ENCODE peak calls at places on chromosomes 11 and 22, in nine cellular contexts. Z, A, C, N, M, U, W, Q and F are unnamed samples.

GRCh38 chr11:76602431-76602861 is 68.1 kb downstream of the LRRC32 start:
- DNase-seq in Z (peak; percentile 82), A (no peak), C (no peak), N (no peak), M (no peak), U (no peak), W (no peak), Q (peak; percentile 85), F (no peak)

GRCh38 chr11:131874070-131874469 is 503.7 kb downstream of the NTM start:
- DNase-seq in Z (no peak), A (no peak), C (no peak), N (no peak), M (no peak), U (no peak), W (no peak), Q (no peak), F (no peak)

GRCh38 chr22:38415561-38416321 is 39.3 kb downstream of the KCNJ4 start:
- DNase-seq in Z (peak; percentile 69), A (no peak), C (no peak), N (no peak), M (no peak), U (no peak), W (no peak), Q (no peak), F (no peak)

GRCh38 chr11:19714093-19714386 is 1.4 kb downstream of the NAV2 start:
- DNase-seq in Z (peak; percentile 74), A (no peak), C (no peak), N (no peak), M (no peak), U (no peak), W (no peak), Q (no peak), F (no peak)

GRCh38 chr11:114132944-114133394 is 73.5 kb downstream of the ZBTB16 start:
- DNase-seq in Z (no peak), A (no peak), C (no peak), N (no peak), M (no peak), U (no peak), W (no peak), Q (peak; percentile 68), F (no peak)

GRCh38 chr11:8390851-8391612 is 127.4 kb upstream of the LMO1 start:
- DNase-seq in Z (no peak), A (no peak), C (no peak), N (no peak), M (no peak), U (no peak), W (no peak), Q (no peak), F (no peak)

GRCh38 chr22:39090426-39091064 is 6.5 kb upstream of the APOBEC3H start:
- DNase-seq in Z (peak; percentile 73), A (no peak), C (no peak), N (peak; percentile 89), M (peak; percentile 98), U (no peak), W (no peak), Q (no peak), F (no peak)

GRCh38 chr11:2741377-2742131 is 41.8 kb upstream of the KCNQ1OT1 start:
- DNase-seq in Z (peak; percentile 89), A (peak; percentile 10), C (no peak), N (no peak), M (no peak), U (peak; percentile 16), W (no peak), Q (peak; percentile 87), F (no peak)

GRCh38 chr11:27876209-27876775 is 176.0 kb upstream of the BDNF start:
- DNase-seq in Z (no peak), A (no peak), C (no peak), N (no peak), M (no peak), U (no peak), W (no peak), Q (no peak), F (no peak)

GRCh38 chr11:64762916-64763803 is 3.4 kb upstream of the PYGM start:
- DNase-seq in Z (peak; percentile 82), A (no peak), C (peak; percentile 35), N (no peak), M (no peak), U (no peak), W (no peak), Q (peak; percentile 71), F (no peak)

GRCh38 chr11:17827006-17827405 is 92.4 kb downstream of the KCNC1 start:
- DNase-seq in Z (no peak), A (no peak), C (no peak), N (no peak), M (no peak), U (peak; percentile 12), W (no peak), Q (no peak), F (no peak)

GRCh38 chr11:67252831-67253239 is 13.4 kb upstream of the GRK2 start:
- DNase-seq in Z (no peak), A (peak; percentile 23), C (peak; percentile 46), N (peak; percentile 61), M (peak; percentile 49), U (peak; percentile 80), W (no peak), Q (peak; percentile 60), F (no peak)

GRCh38 chr11:61718613-61719302 is 33.7 kb upstream of the MYRF start:
- DNase-seq in Z (no peak), A (peak; percentile 80), C (peak; percentile 83), N (no peak), M (no peak), U (no peak), W (no peak), Q (peak; percentile 61), F (peak; percentile 65)

DNA sequence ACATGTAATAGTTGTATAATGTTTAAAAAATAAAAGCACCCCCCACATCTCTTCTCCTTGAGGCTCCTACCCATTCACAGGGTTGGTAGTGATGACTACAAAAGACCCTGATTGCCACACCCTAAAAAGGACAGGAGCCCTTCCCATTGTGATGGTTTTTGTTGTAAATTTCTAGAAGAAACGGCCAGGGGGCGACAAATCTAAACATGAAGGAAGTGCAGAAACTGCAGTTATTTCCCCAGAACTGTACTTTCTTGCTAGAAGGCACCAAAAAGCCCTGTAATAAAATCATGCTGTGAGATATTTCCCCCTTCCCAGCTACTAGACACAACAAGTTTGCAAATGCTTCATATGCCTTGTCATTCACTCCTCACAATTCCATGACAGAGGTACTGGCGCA is 10.8 kb downstream of the PRR5L start:
- DNase-seq in Z (no peak), A (no peak), C (peak; percentile 23), N (no peak), M (no peak), U (peak; percentile 33), W (no peak), Q (peak; percentile 75), F (peak; percentile 20)
- TF ChIP-seq CTCF in Z (no peak), A (no peak), C (peak; percentile 65), N (peak; percentile 3), M (peak; percentile 42), U (peak; percentile 43), W (no peak), Q (peak; percentile 61), F (peak; percentile 63)

DNA sequence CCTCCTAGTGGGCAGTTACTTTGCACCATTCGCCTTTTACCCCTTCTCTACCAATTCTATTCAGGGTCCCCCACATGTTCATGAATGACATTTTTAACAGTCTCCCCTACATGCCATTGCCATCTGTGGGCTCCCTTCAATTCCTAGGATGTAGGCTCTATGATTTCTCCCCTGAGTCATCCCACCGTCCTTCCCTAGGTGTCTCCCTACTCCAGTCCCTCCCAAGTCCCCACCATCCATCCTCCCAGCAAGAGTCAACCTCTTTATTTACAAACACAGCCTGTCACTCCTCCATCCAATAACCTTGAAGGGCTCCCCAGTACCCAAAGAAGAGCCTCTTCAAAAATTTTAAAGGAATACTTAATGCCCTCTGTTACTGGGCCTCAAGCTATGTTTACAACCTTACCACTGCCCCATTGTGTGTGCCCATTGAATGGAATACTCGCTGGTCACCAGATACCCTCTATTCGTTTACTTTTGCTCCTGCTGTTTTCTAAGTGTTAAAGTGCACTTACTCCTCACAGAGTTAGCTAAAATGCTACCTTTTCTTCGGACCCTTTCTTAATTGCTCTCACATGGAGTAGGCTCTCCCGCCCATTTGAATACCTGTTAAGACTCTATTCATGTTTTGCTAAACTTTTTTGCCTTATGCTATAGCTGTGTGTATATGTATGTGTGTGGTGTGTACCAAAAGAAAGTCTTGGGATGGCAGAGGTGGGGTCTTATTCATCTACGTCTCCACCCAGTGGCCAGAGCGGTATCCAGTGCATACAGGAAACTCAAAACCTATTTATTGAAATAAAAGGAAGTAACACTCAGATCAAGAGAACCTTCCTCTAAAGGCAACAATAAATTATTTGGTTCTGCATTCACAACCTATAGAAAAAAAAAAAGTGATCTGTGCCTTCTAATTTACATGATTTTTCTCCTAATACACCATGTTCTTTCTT is 235.8 kb upstream of the CCDC90B start:
- DNase-seq in Z (no peak), A (no peak), C (peak; percentile 18), N (peak; percentile 23), M (no peak), U (peak; percentile 6), W (no peak), Q (peak; percentile 4), F (no peak)
- TF ChIP-seq CTCF in Z (no peak), A (no peak), C (no peak), N (peak; percentile 18), M (peak; percentile 54), U (no peak), W (no peak), Q (no peak), F (peak; percentile 27)

GRCh38 chr22:36506637-36507517 is at the start of gene FOXRED2:
- DNase-seq in Z (peak; percentile 96), A (peak; percentile 91), C (peak; percentile 94), N (peak; percentile 93), M (peak; percentile 64), U (peak; percentile 78), W (peak; percentile 99), Q (peak; percentile 87), F (peak; percentile 82)
- TF ChIP-seq CTCF in Z (no peak), A (no peak), C (no peak), N (no peak), M (no peak), U (no peak), W (no peak), Q (no peak), F (no peak)

DNA sequence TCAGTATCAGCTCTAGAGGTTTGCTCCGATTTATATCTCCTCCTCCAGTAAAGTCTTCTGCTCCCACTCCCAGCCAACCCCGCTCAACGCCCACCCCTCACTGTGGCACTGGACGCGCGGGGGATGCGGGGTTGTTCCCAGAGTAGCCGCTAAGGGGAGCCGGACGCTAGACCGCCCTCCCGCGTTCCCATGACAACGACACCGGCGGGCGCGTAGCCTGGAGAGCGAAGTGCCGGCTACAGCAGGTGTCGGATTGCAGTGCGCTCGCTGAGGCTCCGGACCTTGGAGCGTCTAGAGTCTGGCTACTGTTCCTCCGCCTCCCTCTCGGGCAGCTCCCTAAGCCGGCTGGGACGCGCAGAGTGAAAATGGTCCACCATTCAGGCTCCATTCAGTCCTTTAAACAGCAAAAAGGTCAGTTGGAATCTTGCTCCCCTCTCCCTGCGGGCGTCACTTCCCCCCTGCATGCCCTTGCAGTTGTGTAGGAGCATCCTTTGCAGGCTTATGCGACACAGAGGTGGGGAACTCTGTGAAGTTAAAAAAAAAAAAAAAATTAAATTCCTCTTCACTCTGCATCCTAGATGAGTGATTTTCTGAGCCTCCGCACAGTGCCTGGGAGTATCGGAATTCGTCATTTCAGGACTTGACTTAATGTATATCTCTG is at the start of gene ANO3:
- DNase-seq in Z (peak; percentile 87), A (peak; percentile 95), C (peak; percentile 98), N (peak; percentile 47), M (peak; percentile 52), U (peak; percentile 74), W (peak; percentile 49), Q (peak; percentile 87), F (peak; percentile 84)
- TF ChIP-seq CTCF in Z (peak; percentile 32), A (peak; percentile 74), C (peak; percentile 74), N (no peak), M (peak; percentile 15), U (peak; percentile 42), W (peak; percentile 8), Q (peak; percentile 89), F (peak; percentile 74)